ENCODE peak calls at places on chromosomes 6 and 20, in ten cellular contexts. One of them, this sample, is unnamed.

GRCh38 chr20:40689943-40690835 is 1.2 kb upstream of the MAFB start:
- DNase-seq in lower leg skin: peak; percentile 91
- DNase-seq in Right ventricle myocardium superior: peak; percentile 96
- DNase-seq in effector memory CD4-positive, alpha-beta T cell: no peak
- DNase-seq in activated CD4-positive, alpha-beta T cell treated with anti-CD3 and anti-CD28 coated beads, Interleukin-2, amount 50 U/mL, for 24 hours: peak; percentile 17
- DNase-seq in endodermal cell: peak; percentile 98
- DNase-seq in T-cell: peak; percentile 29
- DNase-seq in AG08395: peak; percentile 86
- DNase-seq in SK-N-DZ: peak; percentile 91
- DNase-seq in AG10803: peak; percentile 87
- DNase-seq in this sample: peak; percentile 67

GRCh38 chr6:42182101-42182500 is 8.9 kb downstream of the GUCA1A start:
- DNase-seq in activated CD4-positive, alpha-beta T cell treated with anti-CD3 and anti-CD28 coated beads, Interleukin-2, amount 50 U/mL, for 24 hours: no peak
- DNase-seq in lower leg skin: no peak
- DNase-seq in effector memory CD4-positive, alpha-beta T cell: no peak
- DNase-seq in AG10803: no peak
- DNase-seq in SK-N-DZ: no peak
- DNase-seq in Right ventricle myocardium superior: no peak
- DNase-seq in T-cell: no peak
- DNase-seq in endodermal cell: no peak
- DNase-seq in AG08395: no peak
- DNase-seq in this sample: no peak

GRCh38 chr20:61055130-61055529 is 196.9 kb upstream of the CDH4 start:
- DNase-seq in lower leg skin: no peak
- DNase-seq in AG08395: no peak
- DNase-seq in T-cell: no peak
- DNase-seq in endodermal cell: no peak
- DNase-seq in AG10803: no peak
- DNase-seq in Right ventricle myocardium superior: no peak
- DNase-seq in effector memory CD4-positive, alpha-beta T cell: no peak
- DNase-seq in SK-N-DZ: no peak
- DNase-seq in activated CD4-positive, alpha-beta T cell treated with anti-CD3 and anti-CD28 coated beads, Interleukin-2, amount 50 U/mL, for 24 hours: no peak
- DNase-seq in this sample: no peak

GRCh38 chr6:85684809-85685171 is 42.1 kb upstream of the SYNCRIP start:
- DNase-seq in AG08395: no peak
- DNase-seq in activated CD4-positive, alpha-beta T cell treated with anti-CD3 and anti-CD28 coated beads, Interleukin-2, amount 50 U/mL, for 24 hours: no peak
- DNase-seq in AG10803: no peak
- DNase-seq in SK-N-DZ: no peak
- DNase-seq in endodermal cell: no peak
- DNase-seq in effector memory CD4-positive, alpha-beta T cell: no peak
- DNase-seq in lower leg skin: no peak
- DNase-seq in T-cell: no peak
- DNase-seq in Right ventricle myocardium superior: no peak
- DNase-seq in this sample: no peak

GRCh38 chr6:112289039-112289566 is 34.7 kb upstream of the LAMA4 start:
- DNase-seq in T-cell: no peak
- DNase-seq in endodermal cell: no peak
- DNase-seq in activated CD4-positive, alpha-beta T cell treated with anti-CD3 and anti-CD28 coated beads, Interleukin-2, amount 50 U/mL, for 24 hours: no peak
- DNase-seq in Right ventricle myocardium superior: peak; percentile 86
- DNase-seq in lower leg skin: no peak
- DNase-seq in AG08395: peak; percentile 57
- DNase-seq in AG10803: peak; percentile 92
- DNase-seq in SK-N-DZ: no peak
- DNase-seq in effector memory CD4-positive, alpha-beta T cell: no peak
- DNase-seq in this sample: peak; percentile 68

GRCh38 chr20:5401277-5401676 is 84.5 kb upstream of the PROKR2 start:
- DNase-seq in AG08395: no peak
- DNase-seq in T-cell: no peak
- DNase-seq in endodermal cell: no peak
- DNase-seq in effector memory CD4-positive, alpha-beta T cell: no peak
- DNase-seq in SK-N-DZ: no peak
- DNase-seq in lower leg skin: no peak
- DNase-seq in AG10803: no peak
- DNase-seq in activated CD4-positive, alpha-beta T cell treated with anti-CD3 and anti-CD28 coated beads, Interleukin-2, amount 50 U/mL, for 24 hours: no peak
- DNase-seq in Right ventricle myocardium superior: no peak
- DNase-seq in this sample: no peak

GRCh38 chr20:61841551-61841950 is 224.1 kb downstream of the TAF4 start:
- DNase-seq in endodermal cell: no peak
- DNase-seq in AG08395: no peak
- DNase-seq in AG10803: no peak
- DNase-seq in SK-N-DZ: no peak
- DNase-seq in effector memory CD4-positive, alpha-beta T cell: no peak
- DNase-seq in lower leg skin: no peak
- DNase-seq in activated CD4-positive, alpha-beta T cell treated with anti-CD3 and anti-CD28 coated beads, Interleukin-2, amount 50 U/mL, for 24 hours: no peak
- DNase-seq in Right ventricle myocardium superior: no peak
- DNase-seq in T-cell: no peak
- DNase-seq in this sample: no peak

GRCh38 chr6:51213806-51214205 is 395.1 kb downstream of the TFAP2B start:
- DNase-seq in lower leg skin: no peak
- DNase-seq in AG10803: no peak
- DNase-seq in activated CD4-positive, alpha-beta T cell treated with anti-CD3 and anti-CD28 coated beads, Interleukin-2, amount 50 U/mL, for 24 hours: no peak
- DNase-seq in Right ventricle myocardium superior: no peak
- DNase-seq in T-cell: no peak
- DNase-seq in effector memory CD4-positive, alpha-beta T cell: no peak
- DNase-seq in SK-N-DZ: no peak
- DNase-seq in endodermal cell: peak; percentile 78
- DNase-seq in AG08395: no peak
- DNase-seq in this sample: no peak

GRCh38 chr6:96563853-96564252 is 925 bp downstream of the FHL5 start:
- DNase-seq in lower leg skin: no peak
- DNase-seq in effector memory CD4-positive, alpha-beta T cell: no peak
- DNase-seq in activated CD4-positive, alpha-beta T cell treated with anti-CD3 and anti-CD28 coated beads, Interleukin-2, amount 50 U/mL, for 24 hours: no peak
- DNase-seq in AG08395: no peak
- DNase-seq in endodermal cell: no peak
- DNase-seq in AG10803: no peak
- DNase-seq in SK-N-DZ: no peak
- DNase-seq in Right ventricle myocardium superior: no peak
- DNase-seq in T-cell: no peak
- DNase-seq in this sample: no peak